ENCODE peak calls at places on chromosomes 1 and 21, in nine cellular contexts. G is HFF-Myc; A is HS-27A; T is spleen; R is activated T-helper 1 cell treated with Interleukin-2 at 50 U/mL for 16 hours; U is stimulated activated CD4-positive, alpha-beta T cell treated with anti-CD3 and anti-CD28 coated beads, Interleukin-4, amount 100 ng/mL, for 48 hours; B is heart right ventricle; L is glomerular endothelial cell; E is pancreas. H is an unnamed sample.
A peak's percentile ranks its signal among the peaks of the same experiment; 100 is the strongest.

GRCh38 chr1:32249831-32250525 is 1.1 kb upstream of the LCK start:
- DNase-seq in B (peak; percentile 87), U (no peak), A (no peak), L (peak; percentile 91), E (no peak), R (peak; percentile 72), T (peak; percentile 94), G (no peak), H (no peak)

GRCh38 chr1:48870596-48870995 is 93.9 kb upstream of the BEND5 start:
- DNase-seq in T (no peak), B (no peak), E (no peak), G (no peak), A (no peak), U (no peak), L (no peak), R (no peak), H (no peak)

GRCh38 chr1:86915737-86916235 is 1.4 kb downstream of the HS2ST1 start:
- DNase-seq in R (no peak), G (no peak), U (no peak), E (no peak), L (no peak), T (no peak), B (no peak), A (no peak), H (no peak)

GRCh38 chr1:230682882-230683610 is 30.9 kb downstream of the AGT start:
- DNase-seq in L (no peak), E (no peak), T (no peak), U (no peak), A (no peak), R (no peak), G (peak; percentile 38), B (no peak), H (no peak)

GRCh38 chr1:1833916-1834325 is 55.7 kb upstream of the NADK start:
- DNase-seq in R (no peak), G (no peak), T (peak; percentile 83), A (no peak), U (no peak), E (no peak), L (no peak), B (no peak), H (no peak)

GRCh38 chr1:22728751-22729399 is 18.2 kb downstream of the EPHB2 start:
- DNase-seq in G (no peak), R (no peak), U (no peak), E (peak; percentile 64), L (no peak), A (no peak), T (no peak), B (no peak), H (no peak)

GRCh38 chr21:45499201-45499750 is 43.0 kb downstream of the SLC19A1 start:
- DNase-seq in L (no peak), U (no peak), R (no peak), T (peak; percentile 64), B (no peak), G (no peak), A (no peak), E (peak; percentile 8), H (peak; percentile 32)

GRCh38 chr1:28553229-28553930 is 495 bp downstream of the TRNAU1AP start:
- DNase-seq in E (peak; percentile 51), R (peak; percentile 8), G (no peak), L (peak; percentile 10), A (no peak), T (peak; percentile 87), U (no peak), B (no peak), H (peak; percentile 32)

GRCh38 chr1:151455966-151456365 is 3.3 kb downstream of the POGZ start:
- DNase-seq in T (no peak), E (no peak), B (no peak), G (no peak), R (no peak), L (no peak), A (no peak), U (no peak), H (no peak)

GRCh38 chr1:202266061-202266765 is 72.6 kb downstream of the LGR6 start:
- DNase-seq in U (no peak), E (no peak), T (peak; percentile 25), R (no peak), B (no peak), G (no peak), A (no peak), L (no peak), H (no peak)

H was measured in dorsolateral prefrontal cortex.